ENCODE peak calls at places on chromosome 19, in seven cellular contexts. One of them, this sample, is unnamed.

GRCh38 chr19:806815-807421 is 9.7 kb downstream of the PTBP1 start:
- DNase-seq in endothelial cell: no peak
- DNase-seq in neural crest cell: no peak
- DNase-seq in CD4-positive, alpha-beta T cell: no peak
- DNase-seq in progenitor cell of endocrine pancreas: no peak
- DNase-seq in mucosa of descending colon: no peak
- DNase-seq in suprapubic skin: no peak
- DNase-seq in this sample: no peak

GRCh38 chr19:48841047-48841446 is 4.8 kb upstream of the HSD17B14 start:
- DNase-seq in endothelial cell: no peak
- DNase-seq in neural crest cell: no peak
- DNase-seq in CD4-positive, alpha-beta T cell: no peak
- DNase-seq in progenitor cell of endocrine pancreas: no peak
- DNase-seq in mucosa of descending colon: no peak
- DNase-seq in suprapubic skin: no peak
- DNase-seq in this sample: no peak

GRCh38 chr19:30784850-30785459 is 412.8 kb downstream of the ZNF536 start:
- DNase-seq in endothelial cell: peak
- DNase-seq in neural crest cell: peak
- DNase-seq in CD4-positive, alpha-beta T cell: peak
- DNase-seq in progenitor cell of endocrine pancreas: no peak
- DNase-seq in mucosa of descending colon: peak
- DNase-seq in suprapubic skin: peak
- DNase-seq in this sample: peak

GRCh38 chr19:33048806-33049676 is 15.6 kb downstream of the RHPN2 start:
- DNase-seq in endothelial cell: no peak
- DNase-seq in neural crest cell: no peak
- DNase-seq in CD4-positive, alpha-beta T cell: no peak
- DNase-seq in progenitor cell of endocrine pancreas: no peak
- DNase-seq in mucosa of descending colon: no peak
- DNase-seq in suprapubic skin: no peak
- DNase-seq in this sample: no peak

GRCh38 chr19:57241181-57241580 is 749 bp downstream of the ZNF805 start:
- DNase-seq in endothelial cell: no peak
- DNase-seq in neural crest cell: no peak
- DNase-seq in CD4-positive, alpha-beta T cell: no peak
- DNase-seq in progenitor cell of endocrine pancreas: no peak
- DNase-seq in mucosa of descending colon: no peak
- DNase-seq in suprapubic skin: no peak
- DNase-seq in this sample: no peak

GRCh38 chr19:1379961-1380489 is 3.7 kb upstream of the NDUFS7 start:
- DNase-seq in endothelial cell: no peak
- DNase-seq in neural crest cell: no peak
- DNase-seq in CD4-positive, alpha-beta T cell: no peak
- DNase-seq in progenitor cell of endocrine pancreas: no peak
- DNase-seq in mucosa of descending colon: no peak
- DNase-seq in suprapubic skin: no peak
- DNase-seq in this sample: no peak

GRCh38 chr19:1513492-1514294 is 874 bp upstream of the ADAMTSL5 start:
- DNase-seq in endothelial cell: peak
- DNase-seq in neural crest cell: no peak
- DNase-seq in CD4-positive, alpha-beta T cell: peak
- DNase-seq in progenitor cell of endocrine pancreas: no peak
- DNase-seq in mucosa of descending colon: peak
- DNase-seq in suprapubic skin: no peak
- DNase-seq in this sample: no peak

GRCh38 chr19:30882411-30883005 is 466.7 kb downstream of the TSHZ3 start:
- DNase-seq in endothelial cell: no peak
- DNase-seq in neural crest cell: no peak
- DNase-seq in CD4-positive, alpha-beta T cell: no peak
- DNase-seq in progenitor cell of endocrine pancreas: no peak
- DNase-seq in mucosa of descending colon: no peak
- DNase-seq in suprapubic skin: no peak
- DNase-seq in this sample: no peak

GRCh38 chr19:12722566-12723382 is 958 bp downstream of the TNPO2 start:
- DNase-seq in endothelial cell: peak
- DNase-seq in neural crest cell: peak
- DNase-seq in CD4-positive, alpha-beta T cell: peak
- DNase-seq in progenitor cell of endocrine pancreas: peak
- DNase-seq in mucosa of descending colon: peak
- DNase-seq in suprapubic skin: peak
- DNase-seq in this sample: peak

GRCh38 chr19:17027428-17027816 is 812 bp upstream of the CPAMD8 start:
- DNase-seq in endothelial cell: no peak
- DNase-seq in neural crest cell: no peak
- DNase-seq in CD4-positive, alpha-beta T cell: no peak
- DNase-seq in progenitor cell of endocrine pancreas: no peak
- DNase-seq in mucosa of descending colon: no peak
- DNase-seq in suprapubic skin: no peak
- DNase-seq in this sample: no peak

GRCh38 chr19:48975947-48976847 is 11.1 kb downstream of the FTL start:
- DNase-seq in endothelial cell: peak
- DNase-seq in neural crest cell: peak
- DNase-seq in CD4-positive, alpha-beta T cell: no peak
- DNase-seq in progenitor cell of endocrine pancreas: no peak
- DNase-seq in mucosa of descending colon: no peak
- DNase-seq in suprapubic skin: no peak
- DNase-seq in this sample: peak

GRCh38 chr19:14449321-14449720 is 16.2 kb downstream of the PKN1 start:
- DNase-seq in endothelial cell: no peak
- DNase-seq in neural crest cell: no peak
- DNase-seq in CD4-positive, alpha-beta T cell: no peak
- DNase-seq in progenitor cell of endocrine pancreas: no peak
- DNase-seq in mucosa of descending colon: no peak
- DNase-seq in suprapubic skin: no peak
- DNase-seq in this sample: no peak

GRCh38 chr19:39563408-39563807 is 23.4 kb upstream of the EID2 start:
- DNase-seq in endothelial cell: no peak
- DNase-seq in neural crest cell: no peak
- DNase-seq in CD4-positive, alpha-beta T cell: no peak
- DNase-seq in progenitor cell of endocrine pancreas: no peak
- DNase-seq in mucosa of descending colon: no peak
- DNase-seq in suprapubic skin: no peak
- DNase-seq in this sample: no peak

GRCh38 chr19:42303101-42303464 is 659 bp upstream of the PAFAH1B3 start:
- DNase-seq in endothelial cell: no peak
- DNase-seq in neural crest cell: no peak
- DNase-seq in CD4-positive, alpha-beta T cell: no peak
- DNase-seq in progenitor cell of endocrine pancreas: no peak
- DNase-seq in mucosa of descending colon: no peak
- DNase-seq in suprapubic skin: no peak
- DNase-seq in this sample: no peak

GRCh38 chr19:14149011-14149410 is 12.6 kb upstream of the ASF1B start:
- DNase-seq in endothelial cell: no peak
- DNase-seq in neural crest cell: no peak
- DNase-seq in CD4-positive, alpha-beta T cell: no peak
- DNase-seq in progenitor cell of endocrine pancreas: no peak
- DNase-seq in mucosa of descending colon: no peak
- DNase-seq in suprapubic skin: no peak
- DNase-seq in this sample: no peak

GRCh38 chr19:920051-920857 is 3.1 kb downstream of the KISS1R start:
- DNase-seq in endothelial cell: no peak
- DNase-seq in neural crest cell: no peak
- DNase-seq in CD4-positive, alpha-beta T cell: peak
- DNase-seq in progenitor cell of endocrine pancreas: no peak
- DNase-seq in mucosa of descending colon: no peak
- DNase-seq in suprapubic skin: no peak
- DNase-seq in this sample: no peak

GRCh38 chr19:17938092-17938845 is 5.5 kb downstream of the CCDC124 start:
- DNase-seq in endothelial cell: peak
- DNase-seq in neural crest cell: peak
- DNase-seq in CD4-positive, alpha-beta T cell: peak
- DNase-seq in progenitor cell of endocrine pancreas: peak
- DNase-seq in mucosa of descending colon: peak
- DNase-seq in suprapubic skin: no peak
- DNase-seq in this sample: peak

GRCh38 chr19:11624064-11624463 is 26.8 kb downstream of the ZNF627 start:
- DNase-seq in endothelial cell: no peak
- DNase-seq in neural crest cell: no peak
- DNase-seq in CD4-positive, alpha-beta T cell: no peak
- DNase-seq in progenitor cell of endocrine pancreas: no peak
- DNase-seq in mucosa of descending colon: no peak
- DNase-seq in suprapubic skin: no peak
- DNase-seq in this sample: no peak

GRCh38 chr19:50358483-50359431 is 6.7 kb downstream of the NAPSA start:
- DNase-seq in endothelial cell: no peak
- DNase-seq in neural crest cell: no peak
- DNase-seq in CD4-positive, alpha-beta T cell: peak
- DNase-seq in progenitor cell of endocrine pancreas: no peak
- DNase-seq in mucosa of descending colon: peak
- DNase-seq in suprapubic skin: no peak
- DNase-seq in this sample: no peak

GRCh38 chr19:53927745-53928144 is 18.7 kb downstream of the CACNG7 start:
- DNase-seq in endothelial cell: peak
- DNase-seq in neural crest cell: peak
- DNase-seq in CD4-positive, alpha-beta T cell: peak
- DNase-seq in progenitor cell of endocrine pancreas: peak
- DNase-seq in mucosa of descending colon: peak
- DNase-seq in suprapubic skin: no peak
- DNase-seq in this sample: no peak

GRCh38 chr19:52214241-52214640 is 24.4 kb downstream of the PPP2R1A start:
- DNase-seq in endothelial cell: no peak
- DNase-seq in neural crest cell: no peak
- DNase-seq in CD4-positive, alpha-beta T cell: no peak
- DNase-seq in progenitor cell of endocrine pancreas: no peak
- DNase-seq in mucosa of descending colon: no peak
- DNase-seq in suprapubic skin: peak
- DNase-seq in this sample: no peak

GRCh38 chr19:42225718-42226292 is 5.7 kb downstream of the ZNF526 start:
- DNase-seq in endothelial cell: no peak
- DNase-seq in neural crest cell: no peak
- DNase-seq in CD4-positive, alpha-beta T cell: no peak
- DNase-seq in progenitor cell of endocrine pancreas: no peak
- DNase-seq in mucosa of descending colon: no peak
- DNase-seq in suprapubic skin: no peak
- DNase-seq in this sample: no peak

GRCh38 chr19:39671739-39672363 is 16.1 kb downstream of the LGALS16 start:
- DNase-seq in endothelial cell: peak
- DNase-seq in neural crest cell: peak
- DNase-seq in CD4-positive, alpha-beta T cell: peak
- DNase-seq in progenitor cell of endocrine pancreas: no peak
- DNase-seq in mucosa of descending colon: peak
- DNase-seq in suprapubic skin: no peak
- DNase-seq in this sample: no peak

DNA sequence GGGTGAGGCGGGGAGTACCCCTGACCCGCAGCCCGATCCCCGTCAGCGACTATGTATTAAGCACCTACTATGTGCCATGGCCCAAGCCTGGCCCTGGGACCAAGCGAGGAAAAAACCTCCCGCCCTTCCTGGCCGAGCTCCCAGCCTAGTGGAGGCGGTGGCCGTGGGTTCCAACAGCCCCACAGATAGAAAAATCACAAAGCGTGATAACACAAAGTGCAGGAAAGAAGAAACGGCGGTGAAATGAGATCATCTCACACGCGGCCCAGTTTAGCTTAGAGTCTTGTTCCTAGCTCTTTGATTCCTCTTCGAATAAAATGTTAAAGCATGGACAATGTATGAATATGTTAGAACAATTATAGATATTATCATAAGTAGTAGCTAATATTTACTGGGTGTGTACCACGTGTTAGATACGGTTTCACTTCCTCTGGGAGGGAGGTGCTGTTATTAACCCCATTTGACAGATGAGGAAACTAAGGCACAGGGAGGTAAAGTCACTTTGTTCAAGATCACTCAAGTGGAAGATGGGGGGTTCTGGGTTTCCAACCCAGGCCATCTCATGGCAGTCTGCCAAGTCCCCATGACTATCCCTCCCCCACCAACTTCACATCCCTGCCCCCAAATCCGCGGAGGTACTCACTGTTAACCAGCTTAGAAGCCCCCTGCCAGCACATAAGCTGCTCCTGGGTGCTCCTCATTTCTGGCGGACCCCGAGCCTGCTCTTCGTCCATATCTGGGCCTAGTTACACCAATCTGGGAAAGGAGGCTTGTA is 1.2 kb upstream of the FXYD7 start:
- DNase-seq in endothelial cell: no peak
- DNase-seq in neural crest cell: no peak
- DNase-seq in CD4-positive, alpha-beta T cell: no peak
- DNase-seq in progenitor cell of endocrine pancreas: no peak
- DNase-seq in mucosa of descending colon: peak
- DNase-seq in suprapubic skin: no peak
- DNase-seq in this sample: no peak
- TF ChIP-seq CTCF in endothelial cell: no peak
- TF ChIP-seq CTCF in neural crest cell: no peak
- TF ChIP-seq CTCF in CD4-positive, alpha-beta T cell: no peak
- TF ChIP-seq CTCF in progenitor cell of endocrine pancreas: no peak
- TF ChIP-seq CTCF in mucosa of descending colon: no peak
- TF ChIP-seq CTCF in suprapubic skin: no peak
- TF ChIP-seq CTCF in this sample: no peak

GRCh38 chr19:45068041-45068440 is 8.2 kb downstream of the ZNF296 start:
- DNase-seq in endothelial cell: no peak
- DNase-seq in neural crest cell: no peak
- DNase-seq in CD4-positive, alpha-beta T cell: no peak
- DNase-seq in progenitor cell of endocrine pancreas: no peak
- DNase-seq in mucosa of descending colon: no peak
- DNase-seq in suprapubic skin: no peak
- DNase-seq in this sample: no peak
- TF ChIP-seq CTCF in endothelial cell: no peak
- TF ChIP-seq CTCF in neural crest cell: no peak
- TF ChIP-seq CTCF in CD4-positive, alpha-beta T cell: no peak
- TF ChIP-seq CTCF in progenitor cell of endocrine pancreas: no peak
- TF ChIP-seq CTCF in mucosa of descending colon: no peak
- TF ChIP-seq CTCF in suprapubic skin: no peak
- TF ChIP-seq CTCF in this sample: no peak

GRCh38 chr19:3378352-3379146 is 12.2 kb downstream of the NFIC start:
- DNase-seq in endothelial cell: no peak
- DNase-seq in neural crest cell: no peak
- DNase-seq in CD4-positive, alpha-beta T cell: no peak
- DNase-seq in progenitor cell of endocrine pancreas: no peak
- DNase-seq in mucosa of descending colon: no peak
- DNase-seq in suprapubic skin: no peak
- DNase-seq in this sample: no peak
- TF ChIP-seq CTCF in endothelial cell: no peak
- TF ChIP-seq CTCF in neural crest cell: no peak
- TF ChIP-seq CTCF in CD4-positive, alpha-beta T cell: no peak
- TF ChIP-seq CTCF in progenitor cell of endocrine pancreas: no peak
- TF ChIP-seq CTCF in mucosa of descending colon: no peak
- TF ChIP-seq CTCF in suprapubic skin: no peak
- TF ChIP-seq CTCF in this sample: no peak

DNA sequence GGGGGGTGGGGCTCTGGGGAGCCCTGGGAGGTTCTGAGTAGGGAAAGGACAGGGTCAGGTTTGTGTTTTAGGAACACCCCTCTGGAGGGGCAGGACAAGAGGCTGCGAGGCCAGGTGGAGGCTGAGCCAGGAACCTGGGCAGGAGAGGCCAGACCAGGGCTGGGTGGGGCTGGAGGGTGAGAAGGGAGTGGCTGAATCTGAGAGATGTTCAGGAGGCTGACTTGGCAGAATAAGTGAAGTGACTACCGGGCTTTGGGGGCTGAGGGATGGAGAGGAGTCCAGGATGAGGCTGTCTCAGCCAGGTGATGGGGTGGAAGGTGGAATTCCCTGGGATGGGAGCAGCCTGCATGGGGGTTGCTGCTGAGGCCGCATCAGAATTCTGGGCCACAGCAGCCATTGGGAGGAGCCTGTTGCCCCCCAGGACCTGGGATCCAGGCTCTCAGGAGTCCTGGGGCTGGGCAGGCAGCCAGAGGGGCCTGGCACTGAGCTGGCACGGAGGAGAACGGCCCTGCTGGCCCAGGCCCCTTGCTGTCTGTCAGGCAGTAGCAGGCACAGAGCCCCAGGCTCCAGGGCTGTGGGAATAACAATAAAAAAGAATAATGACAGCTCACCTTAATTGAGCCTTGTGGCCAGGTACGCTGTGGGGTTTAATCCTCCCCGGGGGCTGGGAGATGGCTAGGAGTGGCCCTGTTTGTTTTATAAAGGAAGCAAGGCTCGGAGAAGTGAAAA is 3.3 kb downstream of the PPP5C start:
- DNase-seq in endothelial cell: no peak
- DNase-seq in neural crest cell: no peak
- DNase-seq in CD4-positive, alpha-beta T cell: no peak
- DNase-seq in progenitor cell of endocrine pancreas: no peak
- DNase-seq in mucosa of descending colon: peak
- DNase-seq in suprapubic skin: no peak
- DNase-seq in this sample: no peak
- TF ChIP-seq CTCF in endothelial cell: no peak
- TF ChIP-seq CTCF in neural crest cell: no peak
- TF ChIP-seq CTCF in CD4-positive, alpha-beta T cell: no peak
- TF ChIP-seq CTCF in progenitor cell of endocrine pancreas: no peak
- TF ChIP-seq CTCF in mucosa of descending colon: no peak
- TF ChIP-seq CTCF in suprapubic skin: no peak
- TF ChIP-seq CTCF in this sample: no peak